ENCODE peak calls at places on chromosomes 1 and 21, in nine cellular contexts. O is pancreas, M is upper lobe of right lung, Z is neural progenitor cell, Q is psoas muscle, T is cardiac muscle cell, P is iPS DF 6.9, K is H9, Y is stomach. F is an unnamed sample.

GRCh38 chr1:234672349-234673135 is 62.6 kb upstream of the IRF2BP2 start:
- DNase-seq in M (no peak), K (no peak), Q (no peak), O (no peak), T (no peak), P (no peak), Z (no peak), Y (no peak), F (peak; percentile 30)

GRCh38 chr1:235090406-235091069 is 38.1 kb downstream of the TOMM20 start:
- DNase-seq in Y (no peak), Z (peak; percentile 89), M (no peak), P (peak; percentile 84), K (peak; percentile 86), T (peak; percentile 55), O (no peak), Q (no peak), F (no peak)

GRCh38 chr21:35838350-35838749 is 222.0 kb downstream of the SETD4 start:
- DNase-seq in M (no peak), K (no peak), P (no peak), T (peak; percentile 21), Y (no peak), Z (no peak), O (no peak), Q (no peak), F (no peak)

GRCh38 chr21:18384771-18385170 is 18.8 kb downstream of the TMPRSS15 start:
- DNase-seq in K (no peak), T (peak; percentile 64), M (no peak), Y (no peak), Q (no peak), Z (peak; percentile 54), O (no peak), P (peak; percentile 16), F (no peak)

GRCh38 chr1:109730666-109731065 is 10.2 kb downstream of the GSTM3 start:
- DNase-seq in M (no peak), O (no peak), Y (no peak), Q (no peak), Z (peak; percentile 11), K (no peak), P (no peak), T (no peak), F (no peak)

GRCh38 chr21:45302082-45303061 is 14.7 kb upstream of the POFUT2 start:
- DNase-seq in K (no peak), O (no peak), Z (no peak), T (no peak), Q (peak; percentile 76), M (peak; percentile 73), Y (peak; percentile 45), P (no peak), F (peak; percentile 69)

GRCh38 chr1:71294178-71294577 is 213.3 kb upstream of the ZRANB2 start:
- DNase-seq in Q (no peak), Y (no peak), M (no peak), T (no peak), P (no peak), O (no peak), K (no peak), Z (no peak), F (no peak)

GRCh38 chr1:3403388-3404179 is 50.9 kb upstream of the ARHGEF16 start:
- DNase-seq in P (no peak), O (peak; percentile 67), Q (no peak), K (peak; percentile 74), Y (no peak), T (no peak), M (no peak), Z (peak; percentile 74), F (no peak)

GRCh38 chr1:154435801-154436200 is 30.7 kb downstream of the IL6R start:
- DNase-seq in Y (no peak), O (peak; percentile 76), K (no peak), P (no peak), Q (no peak), M (no peak), Z (no peak), T (no peak), F (no peak)

GRCh38 chr1:48202030-48202752 is 20.3 kb upstream of the SLC5A9 start:
- DNase-seq in O (no peak), K (peak; percentile 69), P (peak; percentile 27), M (no peak), Y (peak; percentile 74), T (peak; percentile 77), Q (peak; percentile 53), Z (peak; percentile 74), F (peak; percentile 78)

GRCh38 chr1:8153961-8154360 is 127.9 kb upstream of the ERRFI1 start:
- DNase-seq in P (no peak), O (no peak), Z (no peak), Y (no peak), Q (no peak), K (no peak), M (no peak), T (no peak), F (no peak)

GRCh38 chr1:8152731-8153702 is 126.9 kb upstream of the ERRFI1 start:
- DNase-seq in Q (no peak), Z (no peak), K (no peak), T (no peak), Y (no peak), M (no peak), O (no peak), P (no peak), F (peak; percentile 78)

GRCh38 chr1:8151647-8152046 is 125.5 kb upstream of the ERRFI1 start:
- DNase-seq in Z (no peak), K (no peak), Y (no peak), T (no peak), O (no peak), P (no peak), M (no peak), Q (no peak), F (no peak)

GRCh38 chr1:8155528-8156186 is 129.5 kb upstream of the ERRFI1 start:
- DNase-seq in M (no peak), P (no peak), Q (no peak), Z (peak; percentile 78), K (peak; percentile 52), Y (peak; percentile 34), T (no peak), O (no peak), F (no peak)

GRCh38 chr1:8154621-8155052 is 128.5 kb upstream of the ERRFI1 start:
- DNase-seq in Z (peak; percentile 59), T (peak; percentile 27), O (no peak), K (no peak), M (no peak), Y (no peak), P (no peak), Q (no peak), F (peak; percentile 49)
- H3K27ac ChIP-seq in Z (no peak overlapping the region), T (no peak overlapping the region), O (peak overlapping the region; percentile 23), K (no peak overlapping the region), M (no peak overlapping the region), Y (no peak overlapping the region), P (no peak overlapping the region), Q (no peak overlapping the region), F (no peak overlapping the region)

GRCh38 chr1:176141449-176141848 is 65.6 kb downstream of the COP1 start:
- DNase-seq in M (no peak), Q (no peak), Z (no peak), T (no peak), K (no peak), Y (no peak), O (no peak), P (no peak), F (no peak)

GRCh38 chr1:176136891-176137290 is 70.2 kb downstream of the COP1 start:
- DNase-seq in Y (no peak), K (no peak), Q (no peak), T (no peak), O (no peak), Z (no peak), M (no peak), P (no peak), F (no peak)
- H3K4me1 ChIP-seq in Y (peaks cover 25% of the 10 kb centered on the region), K (no peaks in the 10 kb centered on the region), Q (no peaks in the 10 kb centered on the region), T (no peaks in the 10 kb centered on the region), O (peaks cover 5% of the 10 kb centered on the region), Z (no peaks in the 10 kb centered on the region), M (no peaks in the 10 kb centered on the region), P (no peaks in the 10 kb centered on the region), F (no peaks in the 10 kb centered on the region)

DNA sequence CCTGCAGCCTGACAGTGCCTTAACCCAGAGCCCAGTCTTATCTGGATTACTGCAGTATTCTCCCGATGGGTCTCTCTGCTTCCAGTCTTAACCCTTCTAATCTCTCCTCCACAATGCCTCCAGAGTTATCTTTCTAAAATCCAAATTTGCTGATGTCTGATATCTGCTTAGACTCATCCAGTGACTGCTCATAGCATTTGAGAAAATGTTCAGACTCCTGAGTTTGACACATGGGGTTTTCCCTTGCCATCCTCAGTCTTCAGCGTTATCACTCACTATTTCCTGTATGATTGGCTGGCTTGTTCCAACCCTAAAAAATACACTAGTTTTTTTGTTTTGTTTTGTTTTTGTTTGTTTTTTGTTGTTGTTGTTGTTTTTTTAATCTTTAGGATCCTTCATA is 102.0 kb downstream of the FMN2 start:
- DNase-seq in Y (no peak), P (no peak), K (no peak), Q (no peak), M (no peak), T (no peak), Z (no peak), O (no peak), F (no peak)
- H3K27ac ChIP-seq in Y (no peak overlapping the region), P (no peak overlapping the region), K (no peak overlapping the region), Q (no peak overlapping the region), M (no peak overlapping the region), T (no peak overlapping the region), Z (no peak overlapping the region), O (no peak overlapping the region), F (no peak overlapping the region)

GRCh38 chr1:12171206-12172041 is 4.6 kb downstream of the TNFRSF1B start:
- DNase-seq in Q (no peak), P (no peak), Y (no peak), T (no peak), M (no peak), O (no peak), Z (no peak), K (no peak), F (no peak)

GRCh38 chr1:12172042-12172851 is 5.5 kb downstream of the TNFRSF1B start:
- DNase-seq in K (no peak), P (no peak), Z (no peak), T (no peak), O (no peak), M (no peak), Y (no peak), Q (no peak), F (no peak)

GRCh38 chr1:12169442-12170135 is 2.8 kb downstream of the TNFRSF1B start:
- DNase-seq in Z (no peak), K (no peak), O (no peak), M (no peak), T (no peak), Y (no peak), Q (no peak), P (no peak), F (no peak)

GRCh38 chr1:12168451-12169160 is 1.8 kb downstream of the TNFRSF1B start:
- DNase-seq in Y (no peak), P (no peak), K (no peak), Z (peak; percentile 18), M (no peak), T (no peak), O (no peak), Q (no peak), F (no peak)

GRCh38 chr1:12170263-12170671 is 3.5 kb downstream of the TNFRSF1B start:
- DNase-seq in T (no peak), O (no peak), K (no peak), M (no peak), Z (no peak), Y (peak; percentile 72), Q (no peak), P (no peak), F (no peak)
- H3K4me1 ChIP-seq in T (no peaks in the 10 kb centered on the region), O (no peaks in the 10 kb centered on the region), K (no peaks in the 10 kb centered on the region), M (peaks cover 58% of the 10 kb centered on the region), Z (no peaks in the 10 kb centered on the region), Y (peaks cover 86% of the 10 kb centered on the region), Q (peaks cover 3% of the 10 kb centered on the region), P (peaks cover 3% of the 10 kb centered on the region), F (peaks cover 2% of the 10 kb centered on the region)

GRCh38 chr1:184545601-184546000 is 158.8 kb downstream of the C1orf21 start:
- DNase-seq in Z (no peak), K (no peak), P (no peak), O (no peak), T (no peak), M (no peak), Q (no peak), Y (no peak), F (no peak)
- H3K27ac ChIP-seq in Z (no peak overlapping the region), K (no peak overlapping the region), P (no peak overlapping the region), O (no peak overlapping the region), T (no peak overlapping the region), M (no peak overlapping the region), Q (no peak overlapping the region), Y (no peak overlapping the region), F (no peak overlapping the region)